ENCODE peak calls at places on chromosomes 6 and 20, in seven cellular contexts. V is tibial artery, H is adrenal gland, X is epithelial cell of prostate, S is heart right ventricle, W is DND-41, N is right lobe of liver. F is an unnamed sample.
A peak's percentile ranks its signal among the peaks of the same experiment; 100 is the strongest.

GRCh38 chr6:130743175-130743574 is 84.0 kb upstream of the SMLR1 start:
- DNase-seq in V (no peak), H (no peak), X (no peak), S (no peak), W (no peak), N (no peak), F (no peak)

GRCh38 chr6:156912431-156912830 is 135.3 kb downstream of the ARID1B start:
- DNase-seq in V (no peak), H (no peak), X (no peak), S (no peak), W (peak; percentile 30), N (no peak), F (no peak)

GRCh38 chr6:38262041-38262440 is 377.7 kb downstream of the BTBD9 start:
- DNase-seq in V (no peak), H (no peak), X (no peak), S (peak; percentile 15), W (no peak), N (no peak), F (no peak)

GRCh38 chr6:35312763-35313125 is 15.1 kb downstream of the DEF6 start:
- DNase-seq in V (no peak), H (no peak), X (no peak), S (no peak), W (no peak), N (no peak), F (no peak)

GRCh38 chr6:130037207-130037811 is 18.9 kb downstream of the L3MBTL3 start:
- DNase-seq in V (no peak), H (no peak), X (no peak), S (no peak), W (no peak), N (no peak), F (no peak)

GRCh38 chr20:43237651-43238050 is 47.9 kb upstream of the PTPRT start:
- DNase-seq in V (no peak), H (no peak), X (no peak), S (no peak), W (no peak), N (no peak), F (no peak)

GRCh38 chr20:60586417-60587105 is 628.3 kb downstream of the CDH26 start:
- DNase-seq in V (no peak), H (no peak), X (no peak), S (peak; percentile 14), W (no peak), N (no peak), F (no peak)

GRCh38 chr6:157715766-157716171 is 107.3 kb upstream of the SNX9 start:
- DNase-seq in V (peak; percentile 90), H (peak; percentile 64), X (no peak), S (peak; percentile 67), W (no peak), N (no peak), F (no peak)

GRCh38 chr6:30544666-30545272 is 11.5 kb downstream of the GNL1 start:
- DNase-seq in V (no peak), H (peak; percentile 35), X (no peak), S (peak; percentile 26), W (peak; percentile 33), N (no peak), F (no peak)

GRCh38 chr6:6997282-6998193 is 110.2 kb upstream of the RREB1 start:
- DNase-seq in V (no peak), H (no peak), X (no peak), S (no peak), W (no peak), N (no peak), F (no peak)

GRCh38 chr20:35726759-35727711 is 15.0 kb downstream of the RBM39 start:
- DNase-seq in V (no peak), H (no peak), X (no peak), S (no peak), W (no peak), N (no peak), F (peak; percentile 41)

GRCh38 chr6:87277123-87277522 is 45.3 kb upstream of the SMIM8 start:
- DNase-seq in V (no peak), H (no peak), X (no peak), S (no peak), W (no peak), N (no peak), F (no peak)

GRCh38 chr20:707711-708110 is 32.1 kb upstream of the SCRT2 start:
- DNase-seq in V (peak; percentile 24), H (no peak), X (no peak), S (no peak), W (no peak), N (no peak), F (no peak)

GRCh38 chr20:45798935-45799642 is 7.3 kb downstream of the DNTTIP1 start:
- DNase-seq in V (peak; percentile 73), H (peak; percentile 64), X (no peak), S (peak; percentile 61), W (peak; percentile 75), N (no peak), F (peak; percentile 59)

DNA sequence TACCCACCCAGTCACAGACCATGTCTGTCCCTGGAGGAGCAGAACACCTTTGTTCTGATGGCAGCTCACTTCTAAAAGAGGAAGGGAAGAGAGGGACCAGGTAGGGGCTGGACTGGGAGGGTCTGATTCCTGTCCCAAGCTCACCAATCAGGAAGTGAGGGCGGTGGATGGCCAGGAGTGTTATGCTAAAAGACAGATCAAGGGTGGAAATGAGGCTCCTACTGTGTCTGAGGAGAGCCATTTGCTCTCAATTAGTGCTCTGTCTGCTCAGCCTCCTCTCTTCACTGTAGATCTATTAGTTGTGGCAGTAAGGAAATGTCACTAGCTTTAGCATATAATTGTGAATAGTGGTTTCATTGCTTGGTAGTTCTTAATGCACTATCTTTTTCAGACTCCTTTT is 72.5 kb downstream of the ARMC2 start:
- DNase-seq in V (no peak), H (no peak), X (no peak), S (no peak), W (no peak), N (no peak), F (no peak)
- H3K27ac ChIP-seq in V (peak overlapping the region; percentile 1), H (no peak overlapping the region), X (no peak overlapping the region), S (no peak overlapping the region), W (no peak overlapping the region), N (no peak overlapping the region), F (no peak overlapping the region)

GRCh38 chr6:24307881-24308280 is 50.0 kb downstream of the DCDC2 start:
- DNase-seq in V (no peak), H (no peak), X (no peak), S (no peak), W (no peak), N (no peak), F (no peak)
- H3K27ac ChIP-seq in V (no peak overlapping the region), H (no peak overlapping the region), X (no peak overlapping the region), S (no peak overlapping the region), W (no peak overlapping the region), N (no peak overlapping the region), F (no peak overlapping the region)

DNA sequence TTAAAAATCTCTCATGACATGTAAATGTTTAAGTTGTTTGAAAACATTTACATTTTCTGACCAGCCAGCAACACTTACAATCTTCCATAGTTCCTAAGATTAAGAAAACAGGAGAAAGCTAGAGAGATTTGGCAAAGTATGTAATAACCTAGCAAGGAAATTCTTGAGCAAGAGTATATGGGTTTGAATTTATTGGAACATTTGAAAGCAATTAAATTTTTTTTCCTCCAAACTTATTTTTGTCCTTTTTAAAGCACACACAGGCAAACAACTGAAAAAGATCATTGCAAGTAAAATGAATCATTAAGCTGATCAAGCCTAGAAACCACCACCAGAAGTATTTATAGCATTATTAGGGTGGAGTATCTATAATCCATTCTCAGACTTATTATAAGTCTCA is 20.1 kb upstream of the ZNF217 start:
- DNase-seq in V (no peak), H (no peak), X (no peak), S (no peak), W (no peak), N (no peak), F (no peak)
- H3K27ac ChIP-seq in V (no peak overlapping the region), H (no peak overlapping the region), X (no peak overlapping the region), S (no peak overlapping the region), W (no peak overlapping the region), N (no peak overlapping the region), F (no peak overlapping the region)

GRCh38 chr20:21508230-21509078 is 5.4 kb downstream of the NKX2-2 start:
- DNase-seq in V (no peak), H (no peak), X (no peak), S (no peak), W (no peak), N (no peak), F (peak; percentile 58)

GRCh38 chr20:21510995-21511394 is 2.9 kb downstream of the NKX2-2 start:
- DNase-seq in V (no peak), H (no peak), X (no peak), S (no peak), W (no peak), N (no peak), F (no peak)

GRCh38 chr20:21510414-21510971 is 3.4 kb downstream of the NKX2-2 start:
- DNase-seq in V (no peak), H (no peak), X (no peak), S (no peak), W (no peak), N (no peak), F (peak; percentile 72)

GRCh38 chr20:21509079-21509596 is 4.7 kb downstream of the NKX2-2 start:
- DNase-seq in V (no peak), H (no peak), X (no peak), S (no peak), W (no peak), N (no peak), F (no peak)

DNA sequence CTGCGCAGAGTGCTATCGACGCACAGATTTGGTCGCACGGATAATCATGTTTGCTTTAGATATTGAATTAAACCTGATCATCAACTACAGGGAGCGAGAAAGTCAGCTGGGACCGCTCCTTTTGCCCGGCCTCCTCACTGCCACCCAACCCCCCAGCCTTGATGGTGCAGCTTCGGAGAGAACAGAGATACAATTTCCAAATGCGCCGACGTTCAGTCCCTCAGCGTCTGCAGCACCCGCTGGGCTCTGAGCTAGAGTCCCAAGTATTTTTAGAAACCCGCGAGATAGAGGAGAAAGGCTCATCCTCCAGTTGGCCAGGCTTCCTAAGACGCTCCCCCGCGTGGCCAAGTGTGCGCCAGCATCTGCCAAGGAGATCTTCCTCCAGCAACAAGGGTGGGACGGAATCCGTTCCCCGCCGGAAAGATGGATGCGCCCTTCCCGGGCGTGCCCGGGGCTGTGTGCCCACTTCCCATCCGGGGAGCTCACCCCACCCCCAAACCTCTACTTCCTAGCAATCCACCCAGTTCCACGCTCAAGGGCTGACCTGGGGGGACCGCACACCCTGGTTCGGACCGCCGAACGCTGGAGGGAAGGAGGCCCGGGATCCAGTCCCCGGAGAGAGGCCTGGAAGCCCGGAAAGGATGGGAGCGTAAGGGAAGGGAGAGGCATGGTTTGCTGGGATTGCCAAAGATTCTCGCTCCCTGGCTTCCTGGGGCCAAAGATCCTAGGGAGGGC is 4.1 kb downstream of the NKX2-2 start:
- DNase-seq in V (no peak), H (no peak), X (no peak), S (no peak), W (no peak), N (no peak), F (peak; percentile 76)
- H3K27ac ChIP-seq in V (no peak overlapping the region), H (no peak overlapping the region), X (no peak overlapping the region), S (no peak overlapping the region), W (no peak overlapping the region), N (no peak overlapping the region), F (no peak overlapping the region)

DNA sequence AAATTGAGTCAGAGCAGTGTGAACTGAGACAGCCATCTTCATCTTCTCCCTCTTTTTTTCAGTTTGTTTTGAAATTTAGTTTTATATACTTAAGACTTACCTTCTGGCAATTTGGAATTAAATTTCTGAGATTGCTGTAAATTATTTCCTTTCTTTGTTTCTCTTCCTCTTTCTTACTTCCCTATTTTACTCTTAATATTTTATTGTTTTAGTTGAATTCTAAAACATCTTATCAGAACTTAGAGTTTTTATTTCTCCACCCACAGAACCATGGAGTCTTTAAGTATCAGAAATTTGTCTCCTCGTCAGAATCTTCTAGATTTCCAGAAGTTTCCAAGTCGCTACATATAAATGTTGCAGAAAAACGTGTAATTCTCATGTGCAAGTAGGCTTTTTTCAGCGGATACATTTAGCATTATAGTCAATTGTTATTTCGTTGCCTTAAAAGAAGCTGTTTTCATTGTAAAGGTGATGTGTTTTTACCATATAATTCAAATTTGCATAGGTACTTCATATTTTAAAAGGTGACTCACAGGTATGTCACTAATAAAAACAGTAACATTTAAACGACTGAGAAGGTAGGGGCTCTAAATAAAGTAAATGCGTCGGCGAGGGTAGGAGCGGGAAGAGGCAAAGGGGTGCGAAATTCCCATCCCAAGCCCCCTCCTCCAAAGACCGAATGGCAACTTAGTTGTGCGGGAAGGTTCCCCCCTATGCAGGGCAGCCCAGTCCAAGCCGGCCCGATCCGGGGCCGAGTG is 875 bp upstream of the MYO6 start:
- DNase-seq in V (no peak), H (no peak), X (no peak), S (no peak), W (no peak), N (no peak), F (no peak)
- H3K27ac ChIP-seq in V (peak overlapping the region; percentile 94), H (peak overlapping the region; percentile 19), X (peak overlapping the region; percentile 83), S (peak overlapping the region; percentile 88), W (no peak overlapping the region), N (peak overlapping the region; percentile 90), F (peak overlapping the region; percentile 88)